ENCODE peak calls at places on chromosomes 7 and 10, in six cellular contexts. P is HCT116, E is H1, N is GM12878, S is K562, R is HepG2. Z is an unnamed sample.

GRCh38 chr7:155753446-155753965 is 58.8 kb downstream of the SHH start:
- DNase-seq in R (no peak), P (no peak), E (no peak), N (no peak), S (no peak), Z (no peak)

GRCh38 chr10:60664859-60665258 is 113.4 kb upstream of the CDK1 start:
- DNase-seq in R (no peak), P (no peak), E (no peak), N (no peak), S (no peak), Z (no peak)

GRCh38 chr7:36216063-36216684 is 63.1 kb downstream of the EEPD1 start:
- DNase-seq in N (no peak), E (no peak), S (no peak), R (peak), P (no peak), Z (no peak)

GRCh38 chr10:10794776-10795175 is 222.9 kb upstream of the CELF2 start:
- DNase-seq in S (no peak), N (no peak), P (no peak), E (no peak), R (no peak), Z (no peak)

GRCh38 chr7:91603707-91604106 is 276.8 kb downstream of the MTERF1 start:
- DNase-seq in P (no peak), E (no peak), R (no peak), S (no peak), N (no peak), Z (no peak)

GRCh38 chr7:27735165-27735564 is 4.8 kb upstream of the TAX1BP1 start:
- DNase-seq in S (no peak), N (no peak), E (no peak), P (no peak), R (peak), Z (no peak)

GRCh38 chr7:140304071-140304799 is 94.1 kb downstream of the SLC37A3 start:
- DNase-seq in S (peak), E (no peak), N (peak), R (peak), P (no peak), Z (no peak)

GRCh38 chr10:129411146-129411705 is 55.8 kb upstream of the MGMT start:
- DNase-seq in R (no peak), N (no peak), E (no peak), P (no peak), S (no peak), Z (no peak)

GRCh38 chr10:11949152-11949551 is 93.5 kb downstream of the UPF2 start:
- DNase-seq in S (no peak), N (no peak), E (no peak), P (no peak), R (no peak), Z (no peak)

GRCh38 chr7:46616636-46617035 is 695.6 kb upstream of the IGFBP3 start:
- DNase-seq in N (no peak), E (no peak), S (no peak), P (no peak), R (no peak), Z (no peak)

GRCh38 chr10:35626971-35627507 is 15.1 kb downstream of the FZD8 start:
- DNase-seq in R (no peak), S (no peak), P (no peak), N (no peak), E (no peak), Z (no peak)

GRCh38 chr7:107946451-107946850 is 55.5 kb downstream of the DLD start:
- DNase-seq in P (no peak), R (no peak), S (no peak), N (no peak), E (no peak), Z (no peak)

GRCh38 chr7:46291601-46292150 is 370.6 kb upstream of the IGFBP3 start:
- DNase-seq in N (peak), P (no peak), E (no peak), S (no peak), R (no peak), Z (no peak)

GRCh38 chr7:35691827-35692307 is 3.1 kb downstream of the HERPUD2 start:
- DNase-seq in N (no peak), E (no peak), P (no peak), R (peak), S (peak), Z (no peak)

GRCh38 chr7:102933763-102934162 is 21.0 kb downstream of the LRRC17 start:
- DNase-seq in S (no peak), R (no peak), E (peak), N (no peak), P (no peak), Z (no peak)

GRCh38 chr7:69962077-69962855 is 364.0 kb downstream of the AUTS2 start:
- DNase-seq in S (no peak), P (no peak), E (no peak), N (peak), R (no peak), Z (no peak)

GRCh38 chr10:101682172-101682825 is 12.7 kb downstream of the FBXW4 start:
- DNase-seq in S (no peak), N (no peak), R (no peak), E (no peak), P (no peak), Z (no peak)

GRCh38 chr10:30752481-30752881 is 122.9 kb upstream of the LYZL2 start:
- DNase-seq in N (no peak), R (no peak), S (peak), E (no peak), P (no peak), Z (no peak)

GRCh38 chr10:30758341-30758740 is 128.8 kb upstream of the LYZL2 start:
- DNase-seq in R (no peak), E (no peak), S (no peak), P (no peak), N (no peak), Z (no peak)

GRCh38 chr10:30756896-30757295 is 127.3 kb upstream of the LYZL2 start:
- DNase-seq in N (no peak), P (no peak), R (no peak), E (no peak), S (no peak), Z (no peak)

GRCh38 chr10:30756151-30756550 is 126.6 kb upstream of the LYZL2 start:
- DNase-seq in R (no peak), E (no peak), S (no peak), N (no peak), P (no peak), Z (no peak)

GRCh38 chr10:30755474-30755873 is 125.9 kb upstream of the LYZL2 start:
- DNase-seq in N (no peak), R (no peak), P (no peak), E (no peak), S (no peak), Z (no peak)
- TF ChIP-seq ZNF274 in N (no peak), R (no peak), P (no peak), E (no peak), S (no peak), Z (no peak)

DNA sequence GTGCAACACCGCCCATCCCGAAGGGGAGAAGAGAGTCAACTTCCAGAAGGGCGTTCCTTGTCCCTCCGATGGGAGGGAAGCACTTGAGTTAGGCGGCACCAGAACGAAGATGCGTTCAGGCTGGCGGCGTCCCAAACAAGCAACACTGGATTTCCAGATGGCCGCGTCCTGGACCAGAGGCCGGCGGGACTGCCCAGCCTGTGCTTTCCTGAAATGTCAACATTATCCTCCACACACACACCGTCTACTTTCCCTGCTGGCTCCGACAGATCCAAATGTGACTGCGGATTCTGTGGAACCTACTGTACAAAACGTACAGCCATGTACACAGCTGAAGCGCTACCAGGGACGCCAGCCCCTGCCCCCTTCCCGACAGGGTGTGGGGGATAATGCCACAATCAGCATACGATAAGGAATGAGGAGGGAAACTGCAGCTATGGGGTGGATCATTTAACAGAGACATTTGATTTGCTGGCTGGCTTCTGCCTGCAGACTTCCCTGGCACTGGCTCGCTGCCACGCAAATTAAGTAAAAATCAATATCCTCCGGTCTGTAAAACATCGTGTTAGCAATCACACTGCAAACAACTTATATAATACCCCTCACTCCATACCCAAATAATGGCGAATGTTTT is 82.1 kb downstream of the ZRANB1 start:
- DNase-seq in P (no peak), R (no peak), S (no peak), N (no peak), E (no peak), Z (no peak)
- TF ChIP-seq ZNF274 in P (no peak), R (no peak), S (no peak), N (no peak), E (no peak), Z (no peak)

GRCh38 chr7:30630986-30631385 is 36.3 kb downstream of the GARS1 start:
- DNase-seq in N (no peak), E (no peak), R (no peak), P (no peak), S (no peak), Z (no peak)

GRCh38 chr7:30625283-30625682 is 30.6 kb downstream of the GARS1 start:
- DNase-seq in S (no peak), P (no peak), R (no peak), E (no peak), N (no peak), Z (no peak)

GRCh38 chr7:30626984-30627383 is 32.3 kb downstream of the GARS1 start:
- DNase-seq in S (no peak), N (no peak), P (no peak), E (no peak), R (no peak), Z (no peak)
- TF ChIP-seq ZNF274 in S (no peak), N (no peak), P (no peak), E (no peak), R (no peak), Z (no peak)

GRCh38 chr7:145665499-145666258 is 450.9 kb upstream of the CNTNAP2 start:
- DNase-seq in N (no peak), S (no peak), P (no peak), E (no peak), R (no peak), Z (no peak)
- TF ChIP-seq ZNF274 in N (no peak), S (no peak), P (no peak), E (no peak), R (no peak), Z (no peak)

GRCh38 chr10:33665512-33665911 is 331.0 kb upstream of the NRP1 start:
- DNase-seq in R (no peak), P (no peak), N (no peak), S (no peak), E (no peak), Z (no peak)
- TF ChIP-seq ZNF274 in R (no peak), P (no peak), N (no peak), S (no peak), E (no peak), Z (no peak)

DNA sequence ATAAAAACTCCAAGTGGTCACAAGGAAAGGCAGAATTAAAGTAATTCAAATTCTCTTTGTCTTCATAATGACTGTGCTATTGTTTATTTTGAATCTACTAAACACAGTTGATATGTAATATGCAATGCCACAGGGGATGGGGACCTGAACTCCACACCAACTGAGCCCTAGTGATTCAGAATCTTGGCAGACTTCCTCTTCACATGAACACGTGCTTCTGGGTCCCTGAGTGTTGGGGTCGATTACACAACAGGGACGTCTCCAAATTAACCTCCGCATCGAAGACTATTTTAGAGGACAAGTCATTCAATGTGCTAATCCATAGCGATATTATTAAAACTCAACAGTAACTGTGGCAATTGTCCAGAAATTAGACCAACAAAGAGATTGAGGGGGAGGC is 95.3 kb upstream of the CARD11 start:
- DNase-seq in E (no peak), S (no peak), N (no peak), R (no peak), P (no peak), Z (no peak)
- TF ChIP-seq ZNF274 in E (no peak), S (no peak), N (no peak), R (no peak), P (no peak), Z (no peak)

GRCh38 chr7:153887756-153888591 is 164.2 kb upstream of the DPP6 start:
- DNase-seq in P (no peak), R (no peak), N (no peak), S (no peak), E (no peak), Z (no peak)
- TF ChIP-seq ZNF274 in P (no peak), R (no peak), N (no peak), S (no peak), E (no peak), Z (no peak)

GRCh38 chr10:45404087-45404769 is 30.2 kb downstream of the ALOX5 start:
- DNase-seq in N (no peak), P (no peak), S (no peak), R (no peak), E (no peak), Z (no peak)
- TF ChIP-seq ZNF274 in N (no peak), P (no peak), S (no peak), R (no peak), E (no peak), Z (no peak)